ENCODE peak calls at places on chromosome 20, in four cellular contexts. One of them, this sample, is unnamed.

GRCh38 chr20:8094415-8094818 is 37.6 kb upstream of the PLCB1 start:
- DNase-seq in K562: no peak
- DNase-seq in GM12878: no peak
- DNase-seq in HL-60: no peak
- DNase-seq in this sample: no peak

GRCh38 chr20:48831702-48832422 is 4.1 kb upstream of the PREX1 start:
- DNase-seq in K562: peak; percentile 57
- DNase-seq in GM12878: no peak
- DNase-seq in HL-60: no peak
- DNase-seq in this sample: no peak

GRCh38 chr20:59575653-59576052 is 28.7 kb upstream of the PHACTR3 start:
- DNase-seq in K562: no peak
- DNase-seq in GM12878: no peak
- DNase-seq in HL-60: no peak
- DNase-seq in this sample: no peak

GRCh38 chr20:54123587-54124180 is 50.1 kb downstream of the CYP24A1 start:
- DNase-seq in K562: no peak
- DNase-seq in GM12878: no peak
- DNase-seq in HL-60: no peak
- DNase-seq in this sample: no peak

GRCh38 chr20:62993856-62994494 is 12.8 kb downstream of the BHLHE23 start:
- DNase-seq in K562: no peak
- DNase-seq in GM12878: no peak
- DNase-seq in HL-60: no peak
- DNase-seq in this sample: no peak

GRCh38 chr20:10855031-10855430 is 181.2 kb upstream of the JAG1 start:
- DNase-seq in K562: no peak
- DNase-seq in GM12878: no peak
- DNase-seq in HL-60: no peak
- DNase-seq in this sample: no peak

GRCh38 chr20:50680106-50680960 is 11.0 kb downstream of the RIPOR3 start:
- DNase-seq in K562: no peak
- DNase-seq in GM12878: no peak
- DNase-seq in HL-60: no peak
- DNase-seq in this sample: no peak

GRCh38 chr20:24002896-24003295 is 14.3 kb upstream of the GGTLC1 start:
- DNase-seq in K562: no peak
- DNase-seq in GM12878: no peak
- DNase-seq in HL-60: no peak
- DNase-seq in this sample: no peak

GRCh38 chr20:36988494-36988966 is 37.0 kb upstream of the SAMHD1 start:
- DNase-seq in K562: no peak
- DNase-seq in GM12878: no peak
- DNase-seq in HL-60: peak; percentile 58
- DNase-seq in this sample: no peak

GRCh38 chr20:46816097-46816496 is 78.5 kb upstream of the EYA2 start:
- DNase-seq in K562: no peak
- DNase-seq in GM12878: no peak
- DNase-seq in HL-60: no peak
- DNase-seq in this sample: no peak

GRCh38 chr20:21389368-21389767 is 8.0 kb downstream of the NKX2-4 start:
- DNase-seq in K562: no peak
- DNase-seq in GM12878: no peak
- DNase-seq in HL-60: no peak
- DNase-seq in this sample: no peak

GRCh38 chr20:10508468-10509251 is 73.6 kb downstream of the SLX4IP start:
- DNase-seq in K562: peak; percentile 34
- DNase-seq in GM12878: no peak
- DNase-seq in HL-60: no peak
- DNase-seq in this sample: no peak

GRCh38 chr20:50804453-50805348 is 9.8 kb downstream of the BCAS4 start:
- DNase-seq in K562: no peak
- DNase-seq in GM12878: no peak
- DNase-seq in HL-60: no peak
- DNase-seq in this sample: no peak

GRCh38 chr20:24619212-24619611 is 149.8 kb downstream of the SYNDIG1 start:
- DNase-seq in K562: no peak
- DNase-seq in GM12878: peak; percentile 7
- DNase-seq in HL-60: no peak
- DNase-seq in this sample: no peak

GRCh38 chr20:49161428-49162152 is 26.5 kb downstream of the STAU1 start:
- DNase-seq in K562: no peak
- DNase-seq in GM12878: no peak
- DNase-seq in HL-60: no peak
- DNase-seq in this sample: no peak

GRCh38 chr20:23932256-23932655 is 52.7 kb upstream of the CST5 start:
- DNase-seq in K562: no peak
- DNase-seq in GM12878: no peak
- DNase-seq in HL-60: no peak
- DNase-seq in this sample: no peak

GRCh38 chr20:59994697-59995122 is 36.5 kb downstream of the CDH26 start:
- DNase-seq in K562: peak; percentile 16
- DNase-seq in GM12878: no peak
- DNase-seq in HL-60: no peak
- DNase-seq in this sample: no peak

GRCh38 chr20:42752620-42753019 is 437.1 kb downstream of the PTPRT start:
- DNase-seq in K562: no peak
- DNase-seq in GM12878: no peak
- DNase-seq in HL-60: no peak
- DNase-seq in this sample: no peak

GRCh38 chr20:62804632-62805364 is at the start of gene OGFR:
- DNase-seq in K562: peak; percentile 76
- DNase-seq in GM12878: no peak
- DNase-seq in HL-60: peak; percentile 84
- DNase-seq in this sample: peak; percentile 90

GRCh38 chr20:23164176-23164601 is 78.1 kb upstream of the CD93 start:
- DNase-seq in K562: no peak
- DNase-seq in GM12878: no peak
- DNase-seq in HL-60: no peak
- DNase-seq in this sample: no peak

GRCh38 chr20:37349517-37350491 is 3.9 kb downstream of the SRC start:
- DNase-seq in K562: no peak
- DNase-seq in GM12878: no peak
- DNase-seq in HL-60: peak; percentile 86
- DNase-seq in this sample: no peak

GRCh38 chr20:44910690-44911262 is 916 bp downstream of the PABPC1L start:
- DNase-seq in K562: peak; percentile 57
- DNase-seq in GM12878: no peak
- DNase-seq in HL-60: no peak
- DNase-seq in this sample: no peak

GRCh38 chr20:10474606-10475184 is 39.6 kb downstream of the SLX4IP start:
- DNase-seq in K562: no peak
- DNase-seq in GM12878: no peak
- DNase-seq in HL-60: peak; percentile 72
- DNase-seq in this sample: no peak

GRCh38 chr20:22383156-22383555 is 201.2 kb downstream of the FOXA2 start:
- DNase-seq in K562: no peak
- DNase-seq in GM12878: no peak
- DNase-seq in HL-60: no peak
- DNase-seq in this sample: no peak

GRCh38 chr20:54199721-54200176 is 8.1 kb upstream of the PFDN4 start:
- DNase-seq in K562: peak; percentile 78
- DNase-seq in GM12878: peak; percentile 39
- DNase-seq in HL-60: peak; percentile 24
- DNase-seq in this sample: peak; percentile 30

GRCh38 chr20:49579874-49580817 is 12.2 kb upstream of the PTGIS start:
- DNase-seq in K562: no peak
- DNase-seq in GM12878: no peak
- DNase-seq in HL-60: no peak
- DNase-seq in this sample: no peak

GRCh38 chr20:22339946-22340345 is 244.4 kb downstream of the FOXA2 start:
- DNase-seq in K562: no peak
- DNase-seq in GM12878: no peak
- DNase-seq in HL-60: peak; percentile 43
- DNase-seq in this sample: no peak

GRCh38 chr20:61730631-61731362 is 334.9 kb downstream of the TAF4 start:
- DNase-seq in K562: no peak
- DNase-seq in GM12878: no peak
- DNase-seq in HL-60: no peak
- DNase-seq in this sample: no peak

GRCh38 chr20:61733216-61733615 is 332.5 kb downstream of the TAF4 start:
- DNase-seq in K562: no peak
- DNase-seq in GM12878: no peak
- DNase-seq in HL-60: no peak
- DNase-seq in this sample: no peak

GRCh38 chr20:61733891-61734732 is 331.6 kb downstream of the TAF4 start:
- DNase-seq in K562: no peak
- DNase-seq in GM12878: no peak
- DNase-seq in HL-60: no peak
- DNase-seq in this sample: no peak

GRCh38 chr20:61732511-61733210 is 333.0 kb downstream of the TAF4 start:
- DNase-seq in K562: no peak
- DNase-seq in GM12878: no peak
- DNase-seq in HL-60: no peak
- DNase-seq in this sample: no peak

GRCh38 chr20:61731363-61732181 is 334.1 kb downstream of the TAF4 start:
- DNase-seq in K562: no peak
- DNase-seq in GM12878: no peak
- DNase-seq in HL-60: no peak
- DNase-seq in this sample: no peak
- TF ChIP-seq SPI1 in K562: no peak
- TF ChIP-seq SPI1 in GM12878: no peak
- TF ChIP-seq SPI1 in HL-60: no peak
- TF ChIP-seq SPI1 in this sample: no peak

DNA sequence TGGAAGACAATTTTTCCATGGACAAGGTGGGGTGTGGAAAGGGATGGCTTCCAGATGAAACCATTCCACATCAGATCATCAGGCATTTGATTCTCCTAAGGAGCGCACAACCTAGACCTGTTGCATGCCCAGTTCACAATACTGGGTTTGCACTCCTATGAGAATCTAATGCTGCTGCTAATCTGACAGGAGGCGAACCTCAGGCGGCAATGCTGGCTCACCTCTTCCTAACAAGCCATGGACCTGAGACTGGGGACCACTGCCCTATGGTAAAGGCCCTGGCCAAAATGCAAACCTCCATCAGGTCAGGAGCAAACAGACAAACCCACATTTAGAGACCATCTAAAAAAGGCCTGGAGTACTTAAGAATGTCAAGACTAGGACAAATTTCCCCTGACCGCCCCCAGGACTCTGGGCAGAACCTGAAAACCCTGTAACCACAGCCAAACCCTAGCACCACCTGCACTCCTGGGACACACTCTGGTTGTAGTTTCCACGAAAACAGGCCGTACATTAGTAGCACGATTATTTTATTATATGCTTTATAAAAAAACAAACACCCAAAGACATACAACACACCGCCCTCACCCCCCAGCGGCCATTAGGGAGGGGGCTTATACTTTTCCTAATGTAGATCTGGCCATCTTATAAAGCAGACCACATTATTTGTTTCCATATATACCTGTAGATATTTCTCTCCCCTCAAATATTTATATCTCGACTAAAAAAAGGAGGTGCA is 27.3 kb downstream of the SNX5 start:
- DNase-seq in K562: no peak
- DNase-seq in GM12878: no peak
- DNase-seq in HL-60: no peak
- DNase-seq in this sample: no peak
- TF ChIP-seq POLR2AphosphoS5 in K562: peak; percentile 63
- TF ChIP-seq POLR2AphosphoS5 in GM12878: no peak
- TF ChIP-seq POLR2AphosphoS5 in HL-60: peak; percentile 59
- TF ChIP-seq POLR2AphosphoS5 in this sample: peak; percentile 47

DNA sequence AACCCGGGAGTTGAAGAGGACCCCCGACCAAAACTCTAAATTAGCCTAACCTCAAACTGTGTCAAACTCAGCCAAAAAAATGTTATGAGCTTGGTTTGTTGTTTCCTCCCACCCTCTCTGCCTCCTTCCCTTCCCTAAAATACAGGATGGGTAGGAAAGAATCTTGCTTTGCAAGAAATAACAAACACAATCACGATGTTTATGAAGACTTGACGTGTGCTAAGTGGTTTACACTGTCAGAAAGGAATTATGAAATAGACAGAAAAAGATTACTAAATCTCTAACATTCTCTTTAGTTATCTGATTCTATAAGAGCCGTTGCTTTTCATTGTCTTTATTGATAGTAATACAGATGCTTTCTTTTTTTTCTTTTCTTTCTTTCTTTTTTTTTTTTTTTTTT is 285.1 kb downstream of the BMP7 start:
- DNase-seq in K562: no peak
- DNase-seq in GM12878: no peak
- DNase-seq in HL-60: no peak
- DNase-seq in this sample: no peak
- TF ChIP-seq SPI1 in K562: no peak
- TF ChIP-seq SPI1 in GM12878: no peak
- TF ChIP-seq SPI1 in HL-60: no peak
- TF ChIP-seq SPI1 in this sample: no peak

GRCh38 chr20:51995551-51995951 is 193.2 kb upstream of the SALL4 start:
- DNase-seq in K562: no peak
- DNase-seq in GM12878: no peak
- DNase-seq in HL-60: no peak
- DNase-seq in this sample: no peak
- TF ChIP-seq POLR2AphosphoS5 in K562: no peak
- TF ChIP-seq POLR2AphosphoS5 in GM12878: no peak
- TF ChIP-seq POLR2AphosphoS5 in HL-60: no peak
- TF ChIP-seq POLR2AphosphoS5 in this sample: no peak

GRCh38 chr20:58099291-58099915 is 129.1 kb downstream of the ANKRD60 start:
- DNase-seq in K562: no peak
- DNase-seq in GM12878: no peak
- DNase-seq in HL-60: no peak
- DNase-seq in this sample: no peak

GRCh38 chr20:58102252-58102651 is 126.2 kb downstream of the ANKRD60 start:
- DNase-seq in K562: no peak
- DNase-seq in GM12878: no peak
- DNase-seq in HL-60: no peak
- DNase-seq in this sample: no peak

GRCh38 chr20:58100731-58101356 is 127.6 kb downstream of the ANKRD60 start:
- DNase-seq in K562: no peak
- DNase-seq in GM12878: no peak
- DNase-seq in HL-60: no peak
- DNase-seq in this sample: no peak

GRCh38 chr20:58097943-58098342 is 130.5 kb downstream of the ANKRD60 start:
- DNase-seq in K562: no peak
- DNase-seq in GM12878: no peak
- DNase-seq in HL-60: no peak
- DNase-seq in this sample: no peak

DNA sequence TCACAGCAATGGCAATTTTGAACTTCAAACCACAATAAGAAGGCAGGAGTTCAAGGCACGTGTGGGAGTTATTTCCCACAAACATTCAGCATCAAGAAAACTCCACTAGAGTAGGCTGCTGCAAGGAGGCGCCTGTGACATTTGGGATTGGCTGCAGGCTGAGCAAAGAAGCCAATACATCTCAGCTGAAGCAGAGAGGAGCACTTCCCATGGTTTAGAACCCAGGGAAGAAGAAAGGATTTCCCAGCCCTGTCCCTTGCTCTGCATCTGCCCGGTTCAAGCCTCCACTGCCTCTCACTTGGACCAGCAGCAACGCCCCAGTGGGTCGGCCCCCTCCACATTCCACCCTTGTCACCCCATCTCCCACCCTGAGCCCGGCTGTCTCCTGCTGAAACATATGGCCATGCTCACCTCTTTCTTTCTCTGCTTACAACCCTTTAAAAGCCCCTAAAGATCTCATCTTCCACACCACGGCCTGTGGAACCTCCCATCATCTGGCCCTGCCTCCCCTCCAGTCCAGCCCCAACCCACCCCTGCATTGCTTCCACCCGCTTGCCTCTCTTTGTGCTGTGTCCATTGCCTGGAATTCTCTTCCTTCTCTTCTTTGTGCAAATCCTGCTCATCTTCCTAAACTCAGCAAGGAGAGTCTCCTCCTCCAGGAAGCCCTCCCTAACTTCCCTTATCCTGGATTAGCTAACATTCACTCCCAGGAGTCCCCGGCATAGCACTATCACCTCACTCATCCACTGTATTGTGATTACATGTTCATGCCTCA is 128.3 kb downstream of the ANKRD60 start:
- DNase-seq in K562: no peak
- DNase-seq in GM12878: no peak
- DNase-seq in HL-60: no peak
- DNase-seq in this sample: no peak
- TF ChIP-seq SPI1 in K562: no peak
- TF ChIP-seq SPI1 in GM12878: no peak
- TF ChIP-seq SPI1 in HL-60: no peak
- TF ChIP-seq SPI1 in this sample: no peak